ENCODE peak calls at places on chromosomes 4 and X, in ten cellular contexts. M is keratinocyte, D is stomach, U is IMR-90, Q is lower lobe of right lung, G is brain microvascular endothelial cell, P is testis, C is H9, S is transverse colon, K is endodermal cell. R is an unnamed sample.

GRCh38 chrX:14832151-14832550 is 40.7 kb downstream of the FANCB start:
- DNase-seq in Q (no peak), D (no peak), G (peak; percentile 56), M (no peak), C (no peak), U (peak; percentile 80), K (no peak), S (no peak), P (no peak), R (no peak)

GRCh38 chr4:75940692-75941253 is at the start of gene NAAA:
- DNase-seq in D (peak; percentile 89), K (peak; percentile 91), P (peak; percentile 63), G (peak; percentile 25), C (peak; percentile 83), S (peak; percentile 93), M (no peak), Q (peak; percentile 79), U (peak; percentile 65), R (peak; percentile 88)

GRCh38 chr4:111562811-111563210 is 582.4 kb upstream of the FAM241A start:
- DNase-seq in D (no peak), U (peak; percentile 66), P (no peak), G (no peak), C (no peak), K (no peak), Q (no peak), M (no peak), S (no peak), R (no peak)

GRCh38 chr4:184424279-184424678 is 50.1 kb downstream of the IRF2 start:
- DNase-seq in U (no peak), S (no peak), K (no peak), C (no peak), P (no peak), D (no peak), M (no peak), Q (no peak), G (no peak), R (no peak)

GRCh38 chr4:176002007-176002623 is 63.5 kb upstream of the WDR17 start:
- DNase-seq in G (no peak), D (peak; percentile 35), U (no peak), K (peak; percentile 90), P (peak; percentile 33), C (peak; percentile 78), M (no peak), Q (peak; percentile 66), S (peak; percentile 29), R (peak; percentile 18)

GRCh38 chr4:44038811-44039210 is 409.8 kb downstream of the KCTD8 start:
- DNase-seq in C (no peak), Q (no peak), K (no peak), G (no peak), U (no peak), S (no peak), M (no peak), D (no peak), P (no peak), R (no peak)

GRCh38 chrX:151030845-151031244 is 47.7 kb downstream of the HMGB3 start:
- DNase-seq in K (no peak), D (no peak), C (no peak), S (no peak), G (no peak), P (no peak), U (no peak), Q (no peak), M (no peak), R (no peak)

GRCh38 chrX:78024349-78025108 is 55.1 kb upstream of the PGAM4 start:
- DNase-seq in U (peak; percentile 2), G (no peak), M (peak; percentile 9), C (peak; percentile 37), K (peak; percentile 53), D (peak; percentile 71), P (no peak), S (peak; percentile 69), Q (peak; percentile 52), R (peak; percentile 77)

GRCh38 chrX:45329217-45329616 is 128.5 kb upstream of the DIPK2B start:
- DNase-seq in U (no peak), P (no peak), C (no peak), G (no peak), M (no peak), Q (no peak), K (no peak), S (no peak), D (no peak), R (no peak)

GRCh38 chr4:180913750-180914149 is 1329.5 kb upstream of the TENM3 start:
- DNase-seq in U (peak; percentile 72), K (no peak), C (no peak), P (no peak), Q (no peak), M (no peak), D (no peak), S (no peak), G (no peak), R (no peak)

GRCh38 chrX:130245441-130245840 is 23.3 kb downstream of the ZNF280C start:
- DNase-seq in P (no peak), U (peak; percentile 78), D (no peak), S (no peak), K (no peak), M (no peak), G (no peak), C (no peak), Q (no peak), R (no peak)

GRCh38 chr4:2806392-2807355 is 13.8 kb downstream of the SH3BP2 start:
- DNase-seq in D (peak; percentile 91), U (peak; percentile 55), C (no peak), K (no peak), P (peak; percentile 88), Q (peak; percentile 85), G (no peak), M (no peak), S (peak; percentile 80), R (peak; percentile 79)

GRCh38 chr4:128649575-128650205 is 159.8 kb upstream of the JADE1 start:
- DNase-seq in P (no peak), G (peak; percentile 31), S (peak; percentile 33), C (no peak), D (no peak), Q (no peak), M (no peak), K (no peak), U (peak; percentile 77), R (peak; percentile 53)

GRCh38 chr4:11367371-11367770 is 61.3 kb downstream of the HS3ST1 start:
- DNase-seq in Q (no peak), P (peak; percentile 94), G (peak; percentile 44), M (no peak), K (no peak), U (peak; percentile 1), D (peak; percentile 59), S (peak; percentile 36), C (no peak), R (peak; percentile 19)

DNA sequence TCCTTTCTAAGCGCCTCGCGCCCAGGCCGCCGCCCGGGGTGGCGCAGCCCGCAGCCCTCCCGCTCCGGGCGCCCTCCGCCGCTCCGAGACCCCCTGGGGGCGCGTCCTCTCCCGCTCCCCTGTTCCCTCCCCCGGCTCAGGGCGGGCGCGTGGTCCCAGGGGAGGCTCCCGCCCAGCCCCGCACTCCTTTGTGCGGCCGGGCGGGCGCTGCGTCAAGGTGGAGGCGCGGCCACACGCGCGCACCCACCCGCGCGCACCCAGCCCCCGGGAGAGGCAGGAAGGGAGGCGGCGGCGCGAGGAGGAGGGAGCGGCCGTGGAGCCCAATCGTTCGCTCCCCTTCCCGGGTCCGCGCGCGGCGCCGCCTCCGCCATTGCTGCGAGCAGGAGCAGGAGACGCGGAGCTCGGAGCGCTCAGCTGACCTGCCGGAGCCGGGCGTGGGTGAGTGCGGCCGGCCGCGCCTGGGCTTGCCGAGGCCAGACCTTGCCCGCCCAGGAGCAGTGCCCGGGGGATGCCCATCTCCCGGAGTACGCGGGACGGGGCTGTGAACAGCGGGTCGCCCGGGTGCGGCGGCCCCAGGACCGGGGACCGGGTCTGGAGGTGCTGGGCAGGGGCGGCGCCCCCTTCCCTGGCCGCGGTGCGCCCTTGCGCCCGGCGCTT is at the start of gene NSG1:
- DNase-seq in G (no peak), U (peak; percentile 18), K (peak; percentile 80), P (peak; percentile 63), M (no peak), C (no peak), D (no peak), S (no peak), Q (no peak), R (no peak)
- H3K27me3 ChIP-seq in G (peaks cover 56% of the 10 kb centered on the region), U (peaks cover 81% of the 10 kb centered on the region), K (peaks cover 97% of the 10 kb centered on the region), P (no peaks in the 10 kb centered on the region), M (peaks cover 14% of the 10 kb centered on the region), C (peaks cover 2% of the 10 kb centered on the region), D (peaks cover 21% of the 10 kb centered on the region), S (peaks cover 75% of the 10 kb centered on the region), Q (peaks cover 65% of the 10 kb centered on the region), R (peaks cover 40% of the 10 kb centered on the region)

GRCh38 chrX:152958047-152958446 is 35.9 kb downstream of the PNMA5 start:
- DNase-seq in Q (no peak), S (no peak), U (no peak), K (no peak), M (no peak), P (no peak), G (no peak), D (no peak), C (no peak), R (no peak)
- H3K27me3 ChIP-seq in Q (no peaks in the 10 kb centered on the region), S (no peaks in the 10 kb centered on the region), U (no peaks in the 10 kb centered on the region), K (no peaks in the 10 kb centered on the region), M (no peaks in the 10 kb centered on the region), P (no peaks in the 10 kb centered on the region), G (no peaks in the 10 kb centered on the region), D (no peaks in the 10 kb centered on the region), C (no peaks in the 10 kb centered on the region), R (no peaks in the 10 kb centered on the region)

DNA sequence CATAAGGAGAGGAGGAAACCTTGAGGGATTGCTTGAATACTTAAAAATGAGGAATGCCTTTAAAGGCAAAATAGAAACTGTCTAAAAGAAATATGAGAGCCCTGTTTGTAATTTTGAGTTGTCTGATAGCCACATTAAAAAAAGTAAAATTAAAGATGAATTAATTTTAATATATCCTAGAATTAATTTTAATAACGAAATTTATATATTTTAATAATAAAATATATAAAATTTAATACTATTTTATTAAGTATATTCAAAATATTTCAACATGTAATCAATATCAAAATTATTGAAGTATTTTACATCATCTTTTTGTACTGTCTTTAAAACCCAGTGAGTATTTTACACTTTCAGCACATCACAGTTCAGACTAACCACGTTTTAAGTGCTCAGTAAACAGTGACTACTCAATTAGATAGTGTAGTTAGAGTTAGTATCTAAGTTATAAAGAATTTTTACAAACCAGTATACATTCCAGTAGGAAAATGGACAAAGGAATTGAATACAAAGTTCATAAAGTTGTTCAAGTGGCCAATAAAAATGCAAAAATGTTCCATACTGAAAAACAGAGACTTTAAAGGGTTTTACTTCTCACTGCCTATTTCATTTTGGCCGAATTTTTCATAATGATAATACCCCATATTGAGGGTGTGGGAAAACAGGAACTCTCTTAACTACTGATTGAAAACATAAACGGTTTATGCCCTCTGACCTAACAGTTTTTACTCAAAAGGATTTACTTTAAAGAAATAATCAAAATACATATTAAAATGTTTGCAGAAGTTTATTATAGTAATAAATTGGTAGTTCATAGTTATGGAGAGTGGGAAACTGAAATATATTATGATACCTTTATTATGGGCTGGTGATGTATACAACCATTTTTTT is 2.9 kb downstream of the SLC30A9 start:
- DNase-seq in D (no peak), M (no peak), K (no peak), C (no peak), P (no peak), U (no peak), Q (no peak), G (no peak), S (no peak), R (no peak)
- H3K27me3 ChIP-seq in D (no peaks in the 10 kb centered on the region), M (no peaks in the 10 kb centered on the region), K (no peaks in the 10 kb centered on the region), C (no peaks in the 10 kb centered on the region), P (no peaks in the 10 kb centered on the region), U (no peaks in the 10 kb centered on the region), Q (no peaks in the 10 kb centered on the region), G (no peaks in the 10 kb centered on the region), S (no peaks in the 10 kb centered on the region), R (no peaks in the 10 kb centered on the region)

GRCh38 chrX:124651031-124651430 is 304.7 kb downstream of the SH2D1A start:
- DNase-seq in S (no peak), C (no peak), U (no peak), Q (no peak), P (no peak), D (no peak), M (no peak), G (no peak), K (no peak), R (no peak)
- H3K27me3 ChIP-seq in S (no peaks in the 10 kb centered on the region), C (no peaks in the 10 kb centered on the region), U (no peaks in the 10 kb centered on the region), Q (no peaks in the 10 kb centered on the region), P (no peaks in the 10 kb centered on the region), D (no peaks in the 10 kb centered on the region), M (no peaks in the 10 kb centered on the region), G (no peaks in the 10 kb centered on the region), K (no peaks in the 10 kb centered on the region), R (no peaks in the 10 kb centered on the region)